ENCODE peak calls at places on chromosomes 12 and 14, in eight cellular contexts. H is nephron progenitor cell; R is substantia nigra; C is GM03348; D is AML-193; V is RCC 7860; N is T-cell; Z is CD8-positive, alpha-beta T cell. U is an unnamed sample.

GRCh38 chr14:29783556-29783955 is 144.1 kb downstream of the PRKD1 start:
- DNase-seq in N (no peak), V (no peak), C (no peak), Z (no peak), D (no peak), R (no peak), H (no peak), U (no peak)

GRCh38 chr12:70733385-70733784 is 96.2 kb upstream of the PTPRB start:
- DNase-seq in C (peak), V (peak), R (peak), D (no peak), Z (no peak), H (peak), N (no peak), U (peak)

GRCh38 chr12:50401383-50402155 is 884 bp downstream of the LARP4 start:
- DNase-seq in V (no peak), H (no peak), D (peak), R (no peak), C (peak), N (no peak), Z (no peak), U (peak)

GRCh38 chr14:70281938-70282337 is 77.5 kb downstream of the COX16 start:
- DNase-seq in V (no peak), N (no peak), C (no peak), R (no peak), H (no peak), Z (no peak), D (no peak), U (no peak)

GRCh38 chr14:36504805-36505192 is 15.2 kb downstream of the NKX2-1 start:
- DNase-seq in V (no peak), H (no peak), C (no peak), N (no peak), R (no peak), D (no peak), Z (no peak), U (peak)

GRCh38 chr14:74348735-74349463 is 628 bp downstream of the VRTN start:
- DNase-seq in R (no peak), H (no peak), N (no peak), V (no peak), C (no peak), D (no peak), Z (no peak), U (no peak)

GRCh38 chr14:26960049-26960688 is 362.3 kb upstream of the NOVA1 start:
- DNase-seq in H (no peak), C (no peak), R (no peak), N (no peak), D (no peak), Z (no peak), V (no peak), U (no peak)

GRCh38 chr12:51643951-51644350 is 52.9 kb downstream of the SCN8A start:
- DNase-seq in C (no peak), R (no peak), H (no peak), N (no peak), D (no peak), V (no peak), Z (no peak), U (peak)

GRCh38 chr14:101788016-101788695 is 26.6 kb downstream of the PPP2R5C start:
- DNase-seq in Z (no peak), H (no peak), N (no peak), C (peak), R (no peak), D (no peak), V (no peak), U (no peak)

GRCh38 chr12:54935235-54935951 is 49.2 kb downstream of the TESPA1 start:
- DNase-seq in H (no peak), C (peak), D (peak), V (peak), Z (no peak), N (peak), R (no peak), U (no peak)

GRCh38 chr12:113019045-113019444 is 37.5 kb upstream of the DTX1 start:
- DNase-seq in Z (no peak), C (no peak), D (no peak), R (no peak), H (no peak), N (no peak), V (no peak), U (no peak)

GRCh38 chr12:66823857-66824570 is 145.1 kb upstream of the GRIP1 start:
- DNase-seq in V (no peak), N (no peak), C (no peak), H (no peak), Z (no peak), D (no peak), R (no peak), U (peak)

GRCh38 chr12:104575442-104575841 is 118.7 kb downstream of the CHST11 start:
- DNase-seq in Z (no peak), N (no peak), C (no peak), R (no peak), H (no peak), V (no peak), D (no peak), U (no peak)

GRCh38 chr14:100955201-100955600 is 51.7 kb upstream of the RTL1 start:
- DNase-seq in C (peak), H (no peak), N (no peak), D (no peak), R (no peak), Z (no peak), V (peak), U (no peak)

GRCh38 chr12:19489168-19489567 is 49.9 kb downstream of the AEBP2 start:
- DNase-seq in R (no peak), H (no peak), D (no peak), V (no peak), Z (no peak), N (no peak), C (no peak), U (no peak)

GRCh38 chr12:62602445-62603060 is 135.9 kb downstream of the MON2 start:
- DNase-seq in Z (peak), H (peak), N (peak), V (peak), R (peak), C (peak), D (peak), U (peak)

GRCh38 chr14:59032821-59033220 is 155.6 kb upstream of the DAAM1 start:
- DNase-seq in Z (no peak), R (no peak), N (no peak), D (no peak), H (no peak), C (no peak), V (no peak), U (peak)

GRCh38 chr12:95151406-95151805 is 65.9 kb downstream of the FGD6 start:
- DNase-seq in R (no peak), V (no peak), N (no peak), C (no peak), H (no peak), Z (no peak), D (no peak), U (no peak)

GRCh38 chr12:54723653-54724256 is 75.6 kb upstream of the DCD start:
- DNase-seq in D (peak), R (no peak), N (no peak), Z (no peak), V (no peak), C (peak), H (no peak), U (no peak)

GRCh38 chr14:35353409-35354172 is 51.0 kb downstream of the NFKBIA start:
- DNase-seq in C (no peak), Z (no peak), H (no peak), V (no peak), R (no peak), N (no peak), D (no peak), U (no peak)

GRCh38 chr14:58882577-58883018 is 244.8 kb downstream of the DACT1 start:
- DNase-seq in H (peak), R (no peak), N (no peak), C (peak), V (no peak), D (no peak), Z (no peak), U (no peak)

GRCh38 chr12:76020281-76020680 is 11.3 kb downstream of the PHLDA1 start:
- DNase-seq in R (no peak), Z (peak), C (peak), N (peak), V (peak), H (no peak), D (peak), U (peak)

GRCh38 chr12:82407481-82407880 is 49.2 kb downstream of the METTL25 start:
- DNase-seq in D (no peak), V (no peak), N (no peak), Z (no peak), R (no peak), H (no peak), C (no peak), U (no peak)

GRCh38 chr12:52182456-52182855 is 9.4 kb downstream of the KRT80 start:
- DNase-seq in C (no peak), N (no peak), V (no peak), R (no peak), H (no peak), Z (no peak), D (no peak), U (peak)

GRCh38 chr14:81137316-81137715 is 83.4 kb downstream of the GTF2A1 start:
- DNase-seq in H (no peak), C (peak), D (no peak), N (no peak), V (peak), R (no peak), Z (no peak), U (peak)

GRCh38 chr12:66280573-66280972 is 21.7 kb upstream of the HELB start:
- DNase-seq in D (peak), H (no peak), R (no peak), N (no peak), Z (no peak), C (no peak), V (no peak), U (no peak)

GRCh38 chr12:58809064-58809607 is 111.2 kb downstream of the LRIG3 start:
- DNase-seq in Z (no peak), D (no peak), N (no peak), C (no peak), H (no peak), R (no peak), V (no peak), U (no peak)

GRCh38 chr14:22883191-22883976 is at the start of gene REM2:
- DNase-seq in R (no peak), H (peak), Z (no peak), V (no peak), D (no peak), N (no peak), C (no peak), U (peak)

GRCh38 chr12:116146386-116146785 is 131.1 kb downstream of the MED13L start:
- DNase-seq in C (no peak), Z (no peak), H (no peak), V (no peak), D (no peak), N (no peak), R (no peak), U (no peak)

GRCh38 chr14:64733899-64734298 is 29.7 kb downstream of the PLEKHG3 start:
- DNase-seq in R (no peak), V (no peak), N (no peak), Z (no peak), C (no peak), D (no peak), H (no peak), U (no peak)

U was measured in osteoblast.